ENCODE peak calls at places on chromosomes 4 and X, in ten cellular contexts. Q, U, O, E, T, Z, J, R, V and P are unnamed samples. For H3K36me3, the result is how much of the 10 kb centered on the place peaks cover.

GRCh38 chrX:49199906-49200771 is at the start of gene SYP:
- DNase-seq in J (peak), T (peak), R (peak), E (peak), O (peak), U (peak), Q (peak), V (no peak), Z (peak), P (peak)

GRCh38 chr4:183635737-183636136 is 23.2 kb downstream of the RWDD4 start:
- DNase-seq in O (no peak), T (no peak), Q (no peak), Z (no peak), U (no peak), V (no peak), R (peak), E (no peak), J (no peak), P (no peak)

GRCh38 chrX:132406106-132406505 is 82.7 kb downstream of the MBNL3 start:
- DNase-seq in Q (no peak), T (no peak), Z (no peak), O (no peak), U (no peak), J (no peak), V (no peak), E (no peak), R (no peak), P (peak)

GRCh38 chr4:113131621-113132020 is 82.2 kb downstream of the ANK2 start:
- DNase-seq in O (no peak), E (no peak), T (no peak), V (no peak), Q (no peak), U (no peak), Z (no peak), R (no peak), J (no peak), P (no peak)

GRCh38 chrX:40778861-40779575 is 43.7 kb upstream of the MED14 start:
- DNase-seq in J (no peak), Q (no peak), U (no peak), Z (no peak), R (peak), V (no peak), T (peak), E (peak), O (no peak), P (no peak)

GRCh38 chrX:626745-627509 is 3.7 kb upstream of the SHOX start:
- DNase-seq in O (peak), Q (no peak), E (no peak), T (no peak), U (no peak), R (no peak), Z (no peak), J (no peak), V (no peak), P (no peak)

GRCh38 chrX:129793604-129794191 is 13.9 kb downstream of the SASH3 start:
- DNase-seq in O (no peak), J (no peak), T (no peak), R (no peak), E (no peak), Z (no peak), V (no peak), U (no peak), Q (no peak), P (no peak)

GRCh38 chrX:137519459-137519858 is 46.5 kb upstream of the ZIC3 start:
- DNase-seq in U (no peak), Q (no peak), V (no peak), E (no peak), O (no peak), J (no peak), Z (no peak), R (no peak), T (no peak), P (no peak)

GRCh38 chrX:115373308-115373707 is 83.8 kb downstream of the LUZP4 start:
- DNase-seq in Q (no peak), E (no peak), O (peak), V (no peak), J (no peak), T (no peak), U (no peak), Z (no peak), R (no peak), P (no peak)

GRCh38 chrX:22690116-22690515 is 309.6 kb upstream of the DDX53 start:
- DNase-seq in T (no peak), V (no peak), R (peak), Z (no peak), U (no peak), J (no peak), E (no peak), O (no peak), Q (no peak), P (no peak)

GRCh38 chr4:158819942-158820786 is 51.3 kb downstream of the FNIP2 start:
- DNase-seq in J (no peak), V (no peak), Z (no peak), O (no peak), U (no peak), T (no peak), Q (no peak), R (no peak), E (no peak), P (no peak)

GRCh38 chr4:185115827-185116232 is 27.2 kb upstream of the SLC25A4 start:
- DNase-seq in O (peak), R (peak), E (peak), J (peak), Z (no peak), V (no peak), Q (no peak), T (peak), U (peak), P (peak)

GRCh38 chr4:52932586-52933482 is 70.7 kb downstream of the RASL11B start:
- DNase-seq in O (no peak), J (no peak), Q (no peak), T (peak), U (no peak), R (peak), V (no peak), Z (no peak), E (peak), P (no peak)

GRCh38 chrX:57821703-57822375 is 88.4 kb downstream of the ZXDA start:
- DNase-seq in Z (no peak), U (no peak), Q (peak), O (peak), E (peak), R (peak), T (peak), J (no peak), V (no peak), P (peak)

GRCh38 chr4:128006592-128006991 is 41.4 kb downstream of the ABHD18 start:
- DNase-seq in R (peak), O (no peak), V (no peak), Z (no peak), T (peak), U (no peak), E (peak), J (no peak), Q (no peak), P (no peak)

GRCh38 chrX:23373129-23373804 is 38.6 kb downstream of the PTCHD1 start:
- DNase-seq in T (peak), Z (no peak), E (peak), O (no peak), R (peak), V (peak), J (no peak), Q (no peak), U (peak), P (peak)

GRCh38 chr4:147923854-147924253 is 192.0 kb downstream of the ARHGAP10 start:
- DNase-seq in E (no peak), U (no peak), R (no peak), J (no peak), Q (no peak), T (no peak), O (no peak), V (no peak), Z (no peak), P (no peak)

DNA sequence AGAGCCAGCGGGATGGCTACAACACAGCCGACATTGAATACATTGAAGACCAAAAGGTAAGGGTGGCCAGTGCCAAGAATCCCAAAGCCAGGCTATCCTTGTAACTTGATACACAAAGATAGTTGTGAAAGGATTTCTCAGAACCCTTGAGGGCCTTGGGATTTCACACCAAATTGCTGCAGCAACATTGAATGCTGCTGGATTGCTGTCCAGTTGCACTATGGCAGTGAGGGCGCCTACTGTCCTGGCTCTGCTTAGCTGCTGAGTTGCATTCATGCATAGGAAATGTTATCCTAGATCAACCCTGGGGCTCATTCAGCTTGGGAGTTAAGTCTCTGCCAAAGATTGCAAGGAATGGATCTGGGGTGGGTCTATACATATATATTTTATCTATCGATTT is 38.7 kb downstream of the LONRF3 start:
- DNase-seq in O (no peak), J (no peak), Z (no peak), R (no peak), Q (no peak), V (no peak), T (no peak), U (no peak), E (no peak), P (no peak)
- H3K36me3 ChIP-seq in O (under half), J (under half), Z (under half), R (under half), Q (under half), V (under half), T (under half), U (under half), E (under half), P (under half)

GRCh38 chrX:133741303-133741702 is 244.1 kb downstream of the GPC3 start:
- DNase-seq in E (no peak), U (no peak), Q (no peak), Z (no peak), J (no peak), T (peak), V (no peak), R (peak), O (no peak), P (no peak)

GRCh38 chrX:133746593-133746992 is 238.8 kb downstream of the GPC3 start:
- DNase-seq in R (no peak), V (no peak), Z (no peak), T (no peak), Q (no peak), O (no peak), E (no peak), U (no peak), J (no peak), P (no peak)

GRCh38 chrX:133749370-133749769 is 236.0 kb downstream of the GPC3 start:
- DNase-seq in U (no peak), Z (no peak), E (no peak), T (no peak), V (no peak), J (no peak), R (no peak), O (no peak), Q (no peak), P (no peak)

GRCh38 chrX:133742602-133743305 is 242.6 kb downstream of the GPC3 start:
- DNase-seq in V (no peak), J (no peak), O (no peak), Z (no peak), E (no peak), U (no peak), R (peak), T (no peak), Q (no peak), P (no peak)

GRCh38 chrX:133745361-133745760 is 240.0 kb downstream of the GPC3 start:
- DNase-seq in O (no peak), Z (no peak), V (no peak), E (no peak), U (no peak), Q (no peak), R (no peak), T (no peak), J (no peak), P (no peak)
- TF ChIP-seq CTCF in O (peak), Z (no peak), V (peak), E (no peak), U (no peak), Q (no peak), R (no peak), T (no peak), J (no peak), P (no peak)

DNA sequence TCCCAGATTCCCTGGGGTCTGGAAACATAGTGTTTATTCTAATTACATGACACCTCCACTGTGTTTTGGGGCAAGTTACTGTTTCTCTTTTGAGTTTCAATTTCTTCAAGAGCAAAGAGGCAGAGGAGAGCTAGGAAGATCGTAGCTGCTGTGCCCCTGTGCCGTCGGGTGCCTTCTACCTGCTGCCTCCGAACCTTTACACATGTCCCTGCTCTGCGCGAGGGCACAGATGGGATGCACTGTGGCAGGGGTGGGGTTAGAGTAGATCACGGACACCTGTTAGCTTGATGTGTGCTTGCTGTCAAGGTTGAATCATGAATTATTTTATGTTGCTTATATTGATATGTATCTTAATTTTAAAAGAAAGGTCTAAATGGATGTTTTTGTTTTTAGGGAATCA is 71.1 kb upstream of the MSANTD1 start:
- DNase-seq in R (no peak), U (no peak), E (no peak), Q (no peak), T (no peak), V (no peak), Z (no peak), O (peak), J (no peak), P (no peak)
- H3K36me3 ChIP-seq in R (under half), U (under half), E (under half), Q (under half), T (under half), V (under half), Z (half or more), O (half or more), J (under half), P (under half)

GRCh38 chr4:30815685-30816084 is 95.5 kb downstream of the PCDH7 start:
- DNase-seq in V (no peak), E (no peak), O (peak), Q (no peak), Z (no peak), J (no peak), U (no peak), R (no peak), T (no peak), P (no peak)
- TF ChIP-seq CTCF in V (no peak), E (no peak), O (no peak), Q (no peak), Z (no peak), J (no peak), U (no peak), R (no peak), T (no peak), P (no peak)

DNA sequence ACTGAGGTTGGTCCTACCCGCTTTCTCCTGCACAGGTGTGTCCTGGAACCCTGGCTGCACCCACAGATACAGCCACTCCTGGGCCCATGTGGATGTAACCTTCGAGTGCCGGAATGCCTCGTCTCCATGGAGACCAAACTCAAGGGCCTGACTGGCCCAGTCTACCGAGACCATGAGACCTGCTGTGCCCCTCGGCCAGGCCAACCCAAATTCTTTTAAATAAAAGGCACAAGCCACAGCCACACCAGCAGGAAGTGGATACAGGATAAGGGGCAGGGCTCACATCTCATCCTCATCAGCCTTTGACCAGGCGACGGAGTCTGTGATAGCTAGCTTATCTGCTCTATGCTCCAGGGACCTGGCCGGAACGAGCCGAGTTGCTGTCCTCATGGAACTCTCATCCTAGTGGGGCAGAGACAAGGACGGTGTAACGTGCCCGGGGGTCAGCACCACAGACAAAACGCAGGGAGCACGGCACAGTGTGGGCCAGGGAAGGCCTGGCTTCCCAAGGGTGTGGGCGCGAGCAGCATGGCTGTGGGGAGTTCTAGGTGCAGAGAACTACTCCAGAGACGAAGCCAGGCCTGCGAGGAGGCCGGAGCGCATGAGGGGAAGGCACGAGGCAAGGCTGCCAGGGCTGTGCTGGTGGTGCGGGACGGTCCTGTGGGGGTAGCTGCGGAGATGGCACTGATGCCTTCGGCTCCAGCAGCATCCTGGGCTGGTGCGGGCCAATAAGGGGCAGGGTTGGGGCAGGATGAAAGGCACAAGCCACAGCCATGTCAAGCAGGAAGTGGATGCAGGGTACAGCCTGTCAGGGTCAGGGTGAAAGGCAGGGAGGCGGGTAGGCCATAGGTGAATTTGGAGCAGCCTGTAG is 22.7 kb downstream of the NOP14 start:
- DNase-seq in R (no peak), U (no peak), T (no peak), O (peak), Q (no peak), V (no peak), E (no peak), Z (no peak), J (no peak), P (no peak)
- H3K36me3 ChIP-seq in R (half or more), U (under half), T (half or more), O (half or more), Q (under half), V (under half), E (half or more), Z (half or more), J (under half), P (half or more)

GRCh38 chr4:102713096-102713495 is 47.7 kb downstream of the MANBA start:
- DNase-seq in O (no peak), J (no peak), Q (no peak), U (peak), V (no peak), E (peak), Z (no peak), R (peak), T (peak), P (no peak)

GRCh38 chr4:102717448-102718092 is 43.2 kb downstream of the MANBA start:
- DNase-seq in J (no peak), Q (no peak), Z (no peak), R (no peak), E (peak), O (no peak), T (peak), U (peak), V (no peak), P (no peak)

GRCh38 chr4:102710986-102711385 is 49.8 kb downstream of the MANBA start:
- DNase-seq in J (no peak), Z (no peak), R (no peak), U (no peak), T (no peak), O (no peak), E (no peak), V (no peak), Q (no peak), P (no peak)

GRCh38 chr4:102715057-102715456 is 45.7 kb downstream of the MANBA start:
- DNase-seq in T (no peak), E (peak), V (no peak), R (no peak), Q (no peak), U (no peak), O (peak), J (no peak), Z (no peak), P (no peak)
- TF ChIP-seq CTCF in T (no peak), E (peak), V (peak), R (no peak), Q (no peak), U (no peak), O (peak), J (no peak), Z (no peak), P (peak)